ENCODE peak calls at places on chromosome 12, in six cellular contexts. F, I, Z, V, J and U are unnamed samples.

GRCh38 chr12:6328945-6329692 is 12.8 kb downstream of the TNFRSF1A start:
- DNase-seq in F (no peak), I (no peak), Z (no peak), V (no peak), J (no peak), U (no peak)

GRCh38 chr12:48901278-48901677 is 24.0 kb downstream of the FKBP11 start:
- DNase-seq in F (no peak), I (no peak), Z (no peak), V (no peak), J (peak; percentile 43), U (no peak)

GRCh38 chr12:106722854-106723253 is 51.6 kb upstream of the RIC8B start:
- DNase-seq in F (no peak), I (no peak), Z (no peak), V (no peak), J (no peak), U (no peak)

GRCh38 chr12:95599880-95600279 is 48.6 kb upstream of the USP44 start:
- DNase-seq in F (no peak), I (no peak), Z (no peak), V (no peak), J (no peak), U (no peak)

GRCh38 chr12:76402259-76402658 is 54.0 kb upstream of the BBS10 start:
- DNase-seq in F (no peak), I (no peak), Z (no peak), V (no peak), J (no peak), U (no peak)

GRCh38 chr12:100254876-100255275 is 12.0 kb downstream of the DEPDC4 start:
- DNase-seq in F (no peak), I (no peak), Z (no peak), V (no peak), J (peak; percentile 56), U (no peak)

GRCh38 chr12:67355428-67356385 is 86.5 kb downstream of the CAND1 start:
- DNase-seq in F (no peak), I (no peak), Z (no peak), V (peak; percentile 48), J (peak; percentile 74), U (peak; percentile 62)

GRCh38 chr12:29726321-29726692 is 57.4 kb downstream of the TMTC1 start:
- DNase-seq in F (no peak), I (no peak), Z (no peak), V (no peak), J (peak; percentile 67), U (no peak)

GRCh38 chr12:132662901-132663755 is 24.0 kb downstream of the POLE start:
- DNase-seq in F (no peak), I (no peak), Z (no peak), V (no peak), J (no peak), U (no peak)

GRCh38 chr12:93741741-93742085 is 64.5 kb downstream of the CRADD start:
- DNase-seq in F (no peak), I (no peak), Z (no peak), V (peak; percentile 54), J (peak; percentile 35), U (peak; percentile 33)

GRCh38 chr12:116337312-116337711 is 59.8 kb upstream of the MED13L start:
- DNase-seq in F (no peak), I (no peak), Z (no peak), V (no peak), J (no peak), U (no peak)

GRCh38 chr12:2893007-2893406 is 2.3 kb downstream of the TULP3 start:
- DNase-seq in F (no peak), I (no peak), Z (peak; percentile 47), V (peak; percentile 43), J (peak; percentile 96), U (no peak)

GRCh38 chr12:52539024-52539820 is 13.7 kb downstream of the KRT71 start:
- DNase-seq in F (no peak), I (no peak), Z (peak; percentile 44), V (peak; percentile 63), J (peak; percentile 74), U (no peak)

GRCh38 chr12:93039062-93039461 is 110.0 kb upstream of the EEA1 start:
- DNase-seq in F (no peak), I (no peak), Z (no peak), V (no peak), J (peak; percentile 28), U (no peak)

GRCh38 chr12:52285172-52285745 is 6.1 kb downstream of the KRT81 start:
- DNase-seq in F (no peak), I (no peak), Z (no peak), V (peak; percentile 73), J (peak; percentile 48), U (no peak)

GRCh38 chr12:119938049-119938667 is 50.9 kb upstream of the BICDL1 start:
- DNase-seq in F (peak; percentile 66), I (peak; percentile 71), Z (no peak), V (peak; percentile 52), J (peak; percentile 64), U (peak; percentile 81)

GRCh38 chr12:80195143-80195726 is 95.9 kb downstream of the OTOGL start:
- DNase-seq in F (no peak), I (no peak), Z (no peak), V (peak; percentile 60), J (peak; percentile 75), U (peak; percentile 60)

GRCh38 chr12:15633201-15633600 is 156.0 kb downstream of the EPS8 start:
- DNase-seq in F (no peak), I (no peak), Z (no peak), V (no peak), J (peak; percentile 71), U (no peak)

GRCh38 chr12:124848621-124849380 is 14.9 kb downstream of the SCARB1 start:
- DNase-seq in F (no peak), I (no peak), Z (no peak), V (no peak), J (no peak), U (peak; percentile 70)

GRCh38 chr12:32549675-32550079 is 129.4 kb upstream of the DNM1L start:
- DNase-seq in F (no peak), I (no peak), Z (no peak), V (no peak), J (no peak), U (peak; percentile 70)

GRCh38 chr12:10672231-10672868 is 1.5 kb downstream of the STYK1 start:
- DNase-seq in F (no peak), I (peak; percentile 9), Z (no peak), V (no peak), J (no peak), U (no peak)

GRCh38 chr12:130872179-130873096 is 572 bp downstream of the RAN start:
- DNase-seq in F (peak; percentile 45), I (peak; percentile 53), Z (no peak), V (peak; percentile 8), J (no peak), U (peak; percentile 31)

GRCh38 chr12:74227846-74228545 is 309.6 kb upstream of the ATXN7L3B start:
- DNase-seq in F (no peak), I (no peak), Z (no peak), V (no peak), J (no peak), U (no peak)

GRCh38 chr12:114672817-114673168 is 11.2 kb downstream of the TBX3 start:
- DNase-seq in F (no peak), I (no peak), Z (no peak), V (no peak), J (no peak), U (no peak)

GRCh38 chr12:92696240-92696639 is 6.5 kb upstream of the PLEKHG7 start:
- DNase-seq in F (no peak), I (no peak), Z (no peak), V (no peak), J (peak; percentile 65), U (peak; percentile 69)